ENCODE peak calls at places on chromosomes 6 and 20, in six cellular contexts. F is body of pancreas, I is left lung, E is colonic mucosa, O is brain microvascular endothelial cell, V is left ventricle myocardium inferior. X is an unnamed sample.

GRCh38 chr20:2230671-2231488 is 64.9 kb upstream of the TGM3 start:
- DNase-seq in I (no peak), V (no peak), E (no peak), O (no peak), F (no peak), X (no peak)

GRCh38 chr6:83517500-83517899 is 5.2 kb downstream of the PRSS35 start:
- DNase-seq in E (no peak), O (no peak), I (no peak), V (no peak), F (no peak), X (no peak)

GRCh38 chr6:132887204-132887603 is 72.8 kb downstream of the RPS12 start:
- DNase-seq in I (no peak), O (no peak), E (no peak), V (no peak), F (no peak), X (no peak)

GRCh38 chr6:3389390-3390167 is 67.3 kb downstream of the SLC22A23 start:
- DNase-seq in F (no peak), E (no peak), V (peak), O (no peak), I (no peak), X (peak)

GRCh38 chr20:11912013-11912663 is 5.6 kb upstream of the BTBD3 start:
- DNase-seq in I (no peak), O (no peak), F (no peak), V (no peak), E (no peak), X (no peak)

GRCh38 chr6:110063864-110064263 is 85.8 kb downstream of the GPR6 start:
- DNase-seq in F (no peak), V (no peak), I (no peak), O (no peak), E (no peak), X (no peak)

GRCh38 chr6:41373367-41373918 is 38.0 kb downstream of the NCR2 start:
- DNase-seq in I (no peak), F (no peak), O (no peak), E (no peak), V (no peak), X (no peak)

GRCh38 chr6:40922281-40922680 is 116.7 kb downstream of the UNC5CL start:
- DNase-seq in V (no peak), I (no peak), E (no peak), O (no peak), F (no peak), X (no peak)

GRCh38 chr6:11659757-11660156 is 118.8 kb downstream of the ADTRP start:
- DNase-seq in F (no peak), V (no peak), E (no peak), O (no peak), I (no peak), X (no peak)

GRCh38 chr6:43339168-43339567 is 30.3 kb downstream of the ZNF318 start:
- DNase-seq in E (no peak), V (no peak), I (no peak), O (no peak), F (no peak), X (no peak)

GRCh38 chr6:18269253-18269652 is 4.9 kb upstream of the DEK start:
- DNase-seq in O (no peak), V (no peak), E (no peak), F (no peak), I (no peak), X (no peak)

GRCh38 chr6:170440437-170440836 is 112.7 kb downstream of the PSMB1 start:
- DNase-seq in I (no peak), E (no peak), F (no peak), V (no peak), O (no peak), X (no peak)

GRCh38 chr6:146582857-146583256 is 15.9 kb upstream of the ADGB start:
- DNase-seq in E (peak), O (no peak), I (peak), V (peak), F (no peak), X (peak)

GRCh38 chr6:17884501-17885039 is 102.9 kb downstream of the KIF13A start:
- DNase-seq in O (no peak), E (no peak), F (no peak), V (no peak), I (no peak), X (no peak)

GRCh38 chr6:109662192-109662591 is 28.8 kb downstream of the AK9 start:
- DNase-seq in F (no peak), O (peak), E (no peak), V (no peak), I (no peak), X (no peak)

GRCh38 chr6:131062245-131063027 is 609 bp downstream of the EPB41L2 start:
- DNase-seq in E (peak), I (peak), O (no peak), V (no peak), F (peak), X (peak)

GRCh38 chr20:45021626-45022025 is 55.3 kb downstream of the STK4 start:
- DNase-seq in V (no peak), O (no peak), E (no peak), I (no peak), F (no peak), X (no peak)

GRCh38 chr6:35624341-35625070 is 64.2 kb downstream of the FKBP5 start:
- DNase-seq in E (no peak), O (no peak), F (no peak), V (no peak), I (no peak), X (no peak)

GRCh38 chr6:52457096-52457495 is 37.0 kb downstream of the EFHC1 start:
- DNase-seq in E (no peak), I (no peak), O (no peak), V (no peak), F (no peak), X (no peak)

GRCh38 chr20:1302578-1303541 is 26.1 kb downstream of the SDCBP2 start:
- DNase-seq in V (no peak), I (peak), O (peak), E (no peak), F (no peak), X (peak)

GRCh38 chr6:160088069-160088773 is 33.4 kb upstream of the SLC22A1 start:
- DNase-seq in V (peak), F (peak), I (no peak), O (peak), E (peak), X (peak)

GRCh38 chr20:57398231-57398821 is 7.1 kb downstream of the RBM38 start:
- DNase-seq in O (no peak), V (peak), E (peak), I (peak), F (no peak), X (no peak)

GRCh38 chr6:149847943-149848267 is 16.3 kb downstream of the LRP11 start:
- DNase-seq in F (no peak), V (no peak), I (no peak), E (no peak), O (no peak), X (no peak)

GRCh38 chr6:70310063-70310694 is 7.3 kb upstream of the COL9A1 start:
- DNase-seq in E (peak), I (no peak), O (peak), F (no peak), V (no peak), X (no peak)

GRCh38 chr6:22825210-22825609 is 255.8 kb downstream of the HDGFL1 start:
- DNase-seq in O (no peak), I (no peak), V (no peak), F (no peak), E (no peak), X (no peak)

GRCh38 chr6:157089851-157090250 is 233.5 kb downstream of the TMEM242 start:
- DNase-seq in E (no peak), F (no peak), I (no peak), V (no peak), O (no peak), X (no peak)

GRCh38 chr20:32968833-32969241 is 35.4 kb downstream of the SUN5 start:
- DNase-seq in F (no peak), V (no peak), O (no peak), I (no peak), E (peak), X (no peak)
- H3K27ac ChIP-seq in F (no peak), V (no peak), O (no peak), I (no peak), E (no peak), X (no peak)

DNA sequence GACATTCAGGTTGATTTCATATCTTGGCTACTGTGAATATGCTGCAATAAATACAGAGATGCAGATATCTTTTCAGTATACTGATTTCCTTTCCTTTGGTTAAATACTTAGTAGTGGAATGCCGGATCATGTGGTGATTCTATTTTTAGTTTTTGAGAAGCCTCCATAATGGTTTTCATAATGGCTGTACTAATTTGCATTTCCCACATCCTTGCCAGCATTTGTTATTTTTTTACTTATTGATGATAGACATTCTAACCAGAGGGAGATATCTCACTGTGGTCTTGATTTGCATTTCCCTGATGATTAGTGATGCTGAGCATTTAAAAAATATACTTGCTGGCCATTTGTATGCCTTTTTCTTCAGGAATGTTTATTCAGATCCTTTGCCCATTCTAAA is 195.0 kb downstream of the PACRG start:
- DNase-seq in E (no peak), F (no peak), V (no peak), I (no peak), O (no peak), X (no peak)
- TF ChIP-seq CTCF in E (no peak), F (no peak), V (no peak), I (no peak), O (no peak), X (no peak)

DNA sequence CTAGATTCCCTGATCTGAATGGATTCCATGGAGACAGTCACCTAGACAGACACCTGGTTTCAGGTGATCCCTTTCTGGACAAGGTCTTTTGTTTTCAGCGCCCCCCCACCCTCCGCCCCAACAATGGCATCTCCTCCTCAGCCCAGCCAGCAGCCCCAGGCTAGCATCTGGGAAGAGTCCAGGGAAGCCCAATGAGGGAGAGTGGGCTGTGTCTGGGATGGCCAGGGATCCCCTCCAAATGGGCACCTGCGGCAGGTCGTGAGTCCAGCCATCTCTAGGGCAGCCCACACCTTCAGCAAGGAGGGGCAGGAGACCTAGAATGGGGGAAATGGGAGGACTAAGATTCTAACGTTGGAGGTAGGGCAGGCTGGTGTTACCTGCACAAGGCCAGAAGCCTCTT is 1.2 kb upstream of the SLC24A3 start:
- DNase-seq in V (no peak), I (no peak), O (no peak), F (no peak), E (no peak), X (no peak)
- H3K27ac ChIP-seq in V (no peak), I (no peak), O (no peak), F (no peak), E (no peak), X (no peak)

GRCh38 chr20:25571240-25571639 is 14.1 kb downstream of the NINL start:
- DNase-seq in O (no peak), F (no peak), E (no peak), I (no peak), V (no peak), X (no peak)

GRCh38 chr20:25576783-25577530 is 8.4 kb downstream of the NINL start:
- DNase-seq in O (no peak), I (no peak), E (no peak), F (no peak), V (no peak), X (no peak)

GRCh38 chr20:25573288-25574251 is 11.8 kb downstream of the NINL start:
- DNase-seq in F (no peak), V (no peak), O (peak), I (no peak), E (no peak), X (no peak)

GRCh38 chr20:25571817-25572216 is 13.5 kb downstream of the NINL start:
- DNase-seq in I (no peak), O (no peak), F (no peak), E (no peak), V (no peak), X (no peak)

GRCh38 chr20:25574411-25574810 is 10.9 kb downstream of the NINL start:
- DNase-seq in F (no peak), V (no peak), I (no peak), E (no peak), O (no peak), X (no peak)
- TF ChIP-seq CTCF in F (no peak), V (no peak), I (no peak), E (no peak), O (peak), X (no peak)

GRCh38 chr20:38299963-38300362 is 4.0 kb upstream of the BPI start:
- DNase-seq in O (no peak), F (no peak), I (peak), V (no peak), E (no peak), X (no peak)
- H3K27ac ChIP-seq in O (no peak), F (no peak), I (no peak), V (peak), E (no peak), X (no peak)

GRCh38 chr6:26392932-26393636 is 9.0 kb upstream of the BTN3A1 start:
- DNase-seq in O (no peak), I (no peak), F (no peak), V (no peak), E (no peak), X (no peak)
- TF ChIP-seq CTCF in O (no peak), I (no peak), F (no peak), V (no peak), E (no peak), X (no peak)

DNA sequence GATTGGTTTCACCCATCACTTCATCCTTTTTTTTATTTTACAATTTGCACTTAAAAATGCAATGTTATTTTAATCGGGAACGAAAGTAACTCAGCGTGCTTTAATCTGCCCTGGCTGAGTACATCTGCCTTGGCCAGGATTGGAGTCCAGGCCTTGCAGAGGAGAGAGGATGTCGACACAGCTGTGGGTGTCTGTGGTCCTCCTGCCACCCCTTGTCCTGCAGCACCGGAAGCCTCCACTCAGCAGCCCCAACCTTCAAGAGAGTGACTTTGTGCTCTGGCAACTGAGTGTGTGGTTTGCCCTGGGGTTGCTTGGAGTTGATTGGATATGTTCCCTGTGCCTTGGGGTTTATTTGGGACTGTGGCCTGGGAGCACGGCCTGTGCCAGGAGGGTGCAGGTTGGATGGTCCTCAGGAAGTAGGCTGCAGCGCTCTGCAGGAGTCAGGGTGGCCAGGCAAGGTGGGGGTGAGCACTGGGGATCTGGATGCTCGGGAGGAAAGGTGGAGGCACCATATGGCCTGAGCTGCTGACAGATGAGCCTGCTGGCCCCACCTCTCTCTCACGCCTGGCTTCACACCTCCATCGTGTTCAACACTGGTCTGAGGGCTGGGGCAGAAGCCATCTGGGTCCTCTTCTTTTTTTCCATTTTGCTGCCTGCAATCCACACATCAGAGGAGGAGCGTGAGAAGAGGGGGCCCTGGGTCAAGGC is 4.3 kb downstream of the MYT1 start:
- DNase-seq in F (no peak), V (no peak), E (no peak), I (no peak), O (no peak), X (no peak)
- H3K27ac ChIP-seq in F (no peak), V (no peak), E (no peak), I (no peak), O (no peak), X (no peak)